ENCODE peak calls at places on chromosomes 2 and 18, in four cellular contexts. One of them, this sample, is unnamed.
A peak's percentile ranks its signal among the peaks of the same experiment; 100 is the strongest.

GRCh38 chr2:42967959-42968674 is 175.7 kb upstream of the HAAO start:
- DNase-seq in stimulated activated CD4-positive, alpha-beta T cell treated with anti-CD3 and anti-CD28 coated beads, TNF-alpha, amount 100 ng/mL, for 4 hours: no peak
- DNase-seq in AG08396: peak; percentile 86
- DNase-seq in psoas muscle: peak; percentile 89
- DNase-seq in this sample: no peak

GRCh38 chr2:105371156-105371555 is 27.7 kb downstream of the FHL2 start:
- DNase-seq in stimulated activated CD4-positive, alpha-beta T cell treated with anti-CD3 and anti-CD28 coated beads, TNF-alpha, amount 100 ng/mL, for 4 hours: no peak
- DNase-seq in AG08396: no peak
- DNase-seq in psoas muscle: no peak
- DNase-seq in this sample: no peak

GRCh38 chr18:48841381-48842258 is 109.1 kb downstream of the SMAD7 start:
- DNase-seq in stimulated activated CD4-positive, alpha-beta T cell treated with anti-CD3 and anti-CD28 coated beads, TNF-alpha, amount 100 ng/mL, for 4 hours: no peak
- DNase-seq in AG08396: no peak
- DNase-seq in psoas muscle: peak; percentile 74
- DNase-seq in this sample: no peak

GRCh38 chr2:105617631-105618350 is 126.9 kb upstream of the NCK2 start:
- DNase-seq in stimulated activated CD4-positive, alpha-beta T cell treated with anti-CD3 and anti-CD28 coated beads, TNF-alpha, amount 100 ng/mL, for 4 hours: no peak
- DNase-seq in AG08396: no peak
- DNase-seq in psoas muscle: no peak
- DNase-seq in this sample: no peak

GRCh38 chr2:235070063-235070706 is 118.4 kb downstream of the SH3BP4 start:
- DNase-seq in stimulated activated CD4-positive, alpha-beta T cell treated with anti-CD3 and anti-CD28 coated beads, TNF-alpha, amount 100 ng/mL, for 4 hours: no peak
- DNase-seq in AG08396: no peak
- DNase-seq in psoas muscle: no peak
- DNase-seq in this sample: no peak

GRCh38 chr2:176468471-176468870 is 199.2 kb downstream of the MTX2 start:
- DNase-seq in stimulated activated CD4-positive, alpha-beta T cell treated with anti-CD3 and anti-CD28 coated beads, TNF-alpha, amount 100 ng/mL, for 4 hours: no peak
- DNase-seq in AG08396: no peak
- DNase-seq in psoas muscle: no peak
- DNase-seq in this sample: no peak

GRCh38 chr2:233542507-233542906 is 24.1 kb downstream of the USP40 start:
- DNase-seq in stimulated activated CD4-positive, alpha-beta T cell treated with anti-CD3 and anti-CD28 coated beads, TNF-alpha, amount 100 ng/mL, for 4 hours: no peak
- DNase-seq in AG08396: no peak
- DNase-seq in psoas muscle: peak; percentile 58
- DNase-seq in this sample: no peak

GRCh38 chr2:113219889-113220641 is 46.3 kb downstream of the PSD4 start:
- DNase-seq in stimulated activated CD4-positive, alpha-beta T cell treated with anti-CD3 and anti-CD28 coated beads, TNF-alpha, amount 100 ng/mL, for 4 hours: no peak
- DNase-seq in AG08396: no peak
- DNase-seq in psoas muscle: no peak
- DNase-seq in this sample: no peak

GRCh38 chr18:26307161-26307773 is 81.0 kb downstream of the TAF4B start:
- DNase-seq in stimulated activated CD4-positive, alpha-beta T cell treated with anti-CD3 and anti-CD28 coated beads, TNF-alpha, amount 100 ng/mL, for 4 hours: no peak
- DNase-seq in AG08396: peak; percentile 23
- DNase-seq in psoas muscle: no peak
- DNase-seq in this sample: no peak

GRCh38 chr2:128376241-128377041 is 57.8 kb upstream of the HS6ST1 start:
- DNase-seq in stimulated activated CD4-positive, alpha-beta T cell treated with anti-CD3 and anti-CD28 coated beads, TNF-alpha, amount 100 ng/mL, for 4 hours: no peak
- DNase-seq in AG08396: no peak
- DNase-seq in psoas muscle: no peak
- DNase-seq in this sample: peak; percentile 29

GRCh38 chr2:214492152-214492551 is 81.3 kb downstream of the VWC2L start:
- DNase-seq in stimulated activated CD4-positive, alpha-beta T cell treated with anti-CD3 and anti-CD28 coated beads, TNF-alpha, amount 100 ng/mL, for 4 hours: no peak
- DNase-seq in AG08396: no peak
- DNase-seq in psoas muscle: no peak
- DNase-seq in this sample: no peak

GRCh38 chr2:79253375-79253774 is 93.8 kb upstream of the REG3A start:
- DNase-seq in stimulated activated CD4-positive, alpha-beta T cell treated with anti-CD3 and anti-CD28 coated beads, TNF-alpha, amount 100 ng/mL, for 4 hours: no peak
- DNase-seq in AG08396: no peak
- DNase-seq in psoas muscle: no peak
- DNase-seq in this sample: no peak

GRCh38 chr2:31318360-31319336 is 84.7 kb downstream of the EHD3 start:
- DNase-seq in stimulated activated CD4-positive, alpha-beta T cell treated with anti-CD3 and anti-CD28 coated beads, TNF-alpha, amount 100 ng/mL, for 4 hours: peak; percentile 14
- DNase-seq in AG08396: no peak
- DNase-seq in psoas muscle: peak; percentile 78
- DNase-seq in this sample: no peak

GRCh38 chr2:61328707-61329251 is 142.1 kb downstream of the USP34 start:
- DNase-seq in stimulated activated CD4-positive, alpha-beta T cell treated with anti-CD3 and anti-CD28 coated beads, TNF-alpha, amount 100 ng/mL, for 4 hours: no peak
- DNase-seq in AG08396: no peak
- DNase-seq in psoas muscle: no peak
- DNase-seq in this sample: no peak

GRCh38 chr2:118320640-118321039 is 232.4 kb downstream of the INSIG2 start:
- DNase-seq in stimulated activated CD4-positive, alpha-beta T cell treated with anti-CD3 and anti-CD28 coated beads, TNF-alpha, amount 100 ng/mL, for 4 hours: no peak
- DNase-seq in AG08396: no peak
- DNase-seq in psoas muscle: no peak
- DNase-seq in this sample: no peak

GRCh38 chr18:58576641-58577251 is 52.1 kb downstream of the ALPK2 start:
- DNase-seq in stimulated activated CD4-positive, alpha-beta T cell treated with anti-CD3 and anti-CD28 coated beads, TNF-alpha, amount 100 ng/mL, for 4 hours: no peak
- DNase-seq in AG08396: no peak
- DNase-seq in psoas muscle: no peak
- DNase-seq in this sample: no peak

GRCh38 chr2:52452201-52452600 is 1315.4 kb upstream of the CHAC2 start:
- DNase-seq in stimulated activated CD4-positive, alpha-beta T cell treated with anti-CD3 and anti-CD28 coated beads, TNF-alpha, amount 100 ng/mL, for 4 hours: no peak
- DNase-seq in AG08396: no peak
- DNase-seq in psoas muscle: no peak
- DNase-seq in this sample: no peak

GRCh38 chr18:70459251-70459650 is 170.4 kb downstream of the SOCS6 start:
- DNase-seq in stimulated activated CD4-positive, alpha-beta T cell treated with anti-CD3 and anti-CD28 coated beads, TNF-alpha, amount 100 ng/mL, for 4 hours: no peak
- DNase-seq in AG08396: no peak
- DNase-seq in psoas muscle: no peak
- DNase-seq in this sample: no peak

GRCh38 chr2:20062615-20063545 is 11.5 kb upstream of the LAPTM4A start:
- DNase-seq in stimulated activated CD4-positive, alpha-beta T cell treated with anti-CD3 and anti-CD28 coated beads, TNF-alpha, amount 100 ng/mL, for 4 hours: no peak
- DNase-seq in AG08396: peak; percentile 66
- DNase-seq in psoas muscle: peak; percentile 73
- DNase-seq in this sample: no peak

GRCh38 chr2:201362396-201362795 is 5.3 kb upstream of the FLACC1 start:
- DNase-seq in stimulated activated CD4-positive, alpha-beta T cell treated with anti-CD3 and anti-CD28 coated beads, TNF-alpha, amount 100 ng/mL, for 4 hours: no peak
- DNase-seq in AG08396: no peak
- DNase-seq in psoas muscle: no peak
- DNase-seq in this sample: no peak

GRCh38 chr2:224952942-224953657 is 89.2 kb downstream of the DOCK10 start:
- DNase-seq in stimulated activated CD4-positive, alpha-beta T cell treated with anti-CD3 and anti-CD28 coated beads, TNF-alpha, amount 100 ng/mL, for 4 hours: no peak
- DNase-seq in AG08396: no peak
- DNase-seq in psoas muscle: no peak
- DNase-seq in this sample: no peak

GRCh38 chr2:8753609-8754008 is 71.8 kb downstream of the ID2 start:
- DNase-seq in stimulated activated CD4-positive, alpha-beta T cell treated with anti-CD3 and anti-CD28 coated beads, TNF-alpha, amount 100 ng/mL, for 4 hours: no peak
- DNase-seq in AG08396: no peak
- DNase-seq in psoas muscle: no peak
- DNase-seq in this sample: no peak

GRCh38 chr2:97695744-97696143 is 17.6 kb upstream of the ZAP70 start:
- DNase-seq in stimulated activated CD4-positive, alpha-beta T cell treated with anti-CD3 and anti-CD28 coated beads, TNF-alpha, amount 100 ng/mL, for 4 hours: no peak
- DNase-seq in AG08396: no peak
- DNase-seq in psoas muscle: no peak
- DNase-seq in this sample: no peak

GRCh38 chr2:6877402-6878305 is at the start of gene RSAD2:
- DNase-seq in stimulated activated CD4-positive, alpha-beta T cell treated with anti-CD3 and anti-CD28 coated beads, TNF-alpha, amount 100 ng/mL, for 4 hours: no peak
- DNase-seq in AG08396: peak; percentile 43
- DNase-seq in psoas muscle: no peak
- DNase-seq in this sample: no peak

GRCh38 chr2:28048341-28048740 is 157.8 kb downstream of the BABAM2 start:
- DNase-seq in stimulated activated CD4-positive, alpha-beta T cell treated with anti-CD3 and anti-CD28 coated beads, TNF-alpha, amount 100 ng/mL, for 4 hours: no peak
- DNase-seq in AG08396: no peak
- DNase-seq in psoas muscle: no peak
- DNase-seq in this sample: no peak

GRCh38 chr2:171160630-171161424 is at the start of gene TLK1:
- DNase-seq in stimulated activated CD4-positive, alpha-beta T cell treated with anti-CD3 and anti-CD28 coated beads, TNF-alpha, amount 100 ng/mL, for 4 hours: peak; percentile 54
- DNase-seq in AG08396: peak; percentile 89
- DNase-seq in psoas muscle: peak; percentile 87
- DNase-seq in this sample: peak; percentile 68

GRCh38 chr2:230872968-230873669 is 8.4 kb downstream of the ITM2C start:
- DNase-seq in stimulated activated CD4-positive, alpha-beta T cell treated with anti-CD3 and anti-CD28 coated beads, TNF-alpha, amount 100 ng/mL, for 4 hours: no peak
- DNase-seq in AG08396: no peak
- DNase-seq in psoas muscle: no peak
- DNase-seq in this sample: no peak

GRCh38 chr2:186498834-186499233 is 12.8 kb downstream of the ZC3H15 start:
- DNase-seq in stimulated activated CD4-positive, alpha-beta T cell treated with anti-CD3 and anti-CD28 coated beads, TNF-alpha, amount 100 ng/mL, for 4 hours: no peak
- DNase-seq in AG08396: no peak
- DNase-seq in psoas muscle: no peak
- DNase-seq in this sample: no peak

GRCh38 chr18:45266023-45266422 is 349.3 kb upstream of the SLC14A2 start:
- DNase-seq in stimulated activated CD4-positive, alpha-beta T cell treated with anti-CD3 and anti-CD28 coated beads, TNF-alpha, amount 100 ng/mL, for 4 hours: no peak
- DNase-seq in AG08396: no peak
- DNase-seq in psoas muscle: no peak
- DNase-seq in this sample: no peak

GRCh38 chr2:143885461-143885860 is 634.5 kb downstream of the ZEB2 start:
- DNase-seq in stimulated activated CD4-positive, alpha-beta T cell treated with anti-CD3 and anti-CD28 coated beads, TNF-alpha, amount 100 ng/mL, for 4 hours: no peak
- DNase-seq in AG08396: no peak
- DNase-seq in psoas muscle: no peak
- DNase-seq in this sample: no peak

GRCh38 chr18:2050016-2050415 is 521.3 kb downstream of the METTL4 start:
- DNase-seq in stimulated activated CD4-positive, alpha-beta T cell treated with anti-CD3 and anti-CD28 coated beads, TNF-alpha, amount 100 ng/mL, for 4 hours: no peak
- DNase-seq in AG08396: no peak
- DNase-seq in psoas muscle: no peak
- DNase-seq in this sample: no peak

GRCh38 chr2:231709636-231709980 is 1.3 kb downstream of the PTMA start:
- DNase-seq in stimulated activated CD4-positive, alpha-beta T cell treated with anti-CD3 and anti-CD28 coated beads, TNF-alpha, amount 100 ng/mL, for 4 hours: no peak
- DNase-seq in AG08396: no peak
- DNase-seq in psoas muscle: peak; percentile 81
- DNase-seq in this sample: no peak

GRCh38 chr2:223641062-223641461 is 38.9 kb upstream of the SCG2 start:
- DNase-seq in stimulated activated CD4-positive, alpha-beta T cell treated with anti-CD3 and anti-CD28 coated beads, TNF-alpha, amount 100 ng/mL, for 4 hours: no peak
- DNase-seq in AG08396: no peak
- DNase-seq in psoas muscle: no peak
- DNase-seq in this sample: no peak

This sample was measured in RWPE2.